ENCODE peak calls at places on chromosomes 1 and 21, in four cellular contexts. Y is GM12891, L is H1, Z is GM12878. J is an unnamed sample.

GRCh38 chr1:103063911-103064310 is 44.4 kb downstream of the COL11A1 start:
- DNase-seq in Z (no peak), L (no peak), Y (no peak), J (no peak)

GRCh38 chr1:56838726-56839125 is 15.9 kb upstream of the C8A start:
- DNase-seq in L (peak; percentile 24), Y (no peak), Z (no peak), J (no peak)

GRCh38 chr1:204437796-204438570 is 26.4 kb upstream of the PPP1R15B start:
- DNase-seq in L (no peak), Z (no peak), Y (no peak), J (no peak)

GRCh38 chr21:31526040-31526439 is 133.5 kb upstream of the SOD1 start:
- DNase-seq in Z (no peak), L (no peak), Y (no peak), J (no peak)

GRCh38 chr1:145979746-145980435 is 15.4 kb downstream of the POLR3GL start:
- DNase-seq in L (no peak), Z (peak; percentile 49), Y (no peak), J (no peak)

GRCh38 chr1:177209357-177209756 is 38.6 kb downstream of the BRINP2 start:
- DNase-seq in Z (no peak), L (no peak), Y (no peak), J (no peak)

GRCh38 chr21:38979271-38980196 is 173.8 kb downstream of the ETS2 start:
- DNase-seq in Y (no peak), Z (no peak), L (peak; percentile 52), J (no peak)

GRCh38 chr1:44559913-44560312 is 114.4 kb downstream of the TMEM53 start:
- DNase-seq in L (no peak), Y (no peak), Z (no peak), J (no peak)

GRCh38 chr1:11358991-11359390 is 86.0 kb downstream of the UBIAD1 start:
- DNase-seq in Y (no peak), Z (no peak), L (no peak), J (no peak)

GRCh38 chr1:58948671-58949070 is 164.8 kb upstream of the JUN start:
- DNase-seq in Y (no peak), Z (no peak), L (no peak), J (no peak)

GRCh38 chr1:46725736-46726108 is 6.8 kb upstream of the EFCAB14 start:
- DNase-seq in Z (no peak), Y (no peak), L (no peak), J (no peak)

GRCh38 chr1:229224308-229224707 is 46.6 kb upstream of the RAB4A start:
- DNase-seq in Z (no peak), L (peak; percentile 14), Y (no peak), J (no peak)

GRCh38 chr1:18217398-18218043 is 109.9 kb downstream of the IGSF21 start:
- DNase-seq in Z (no peak), L (peak; percentile 68), Y (peak; percentile 35), J (peak; percentile 27)

GRCh38 chr1:9350011-9350907 is 57.6 kb downstream of the SPSB1 start:
- DNase-seq in Z (no peak), L (no peak), Y (no peak), J (no peak)

GRCh38 chr1:105442901-105443300 is 1613.6 kb upstream of the PRMT6 start:
- DNase-seq in Z (no peak), Y (no peak), L (no peak), J (no peak)

GRCh38 chr1:209657140-209657879 is 5.1 kb upstream of the LAMB3 start:
- DNase-seq in Y (no peak), Z (no peak), L (no peak), J (no peak)

GRCh38 chr1:211741116-211741515 is 65.7 kb upstream of the NEK2 start:
- DNase-seq in Y (no peak), Z (no peak), L (no peak), J (no peak)

GRCh38 chr1:110216844-110217444 is 6.8 kb downstream of the KCNC4 start:
- DNase-seq in L (no peak), Z (no peak), Y (no peak), J (no peak)

GRCh38 chr21:23858878-23859277 is 1748.4 kb downstream of the MRPL39 start:
- DNase-seq in Z (no peak), Y (no peak), L (no peak), J (no peak)

GRCh38 chr1:169941982-169942830 is 48.5 kb upstream of the SCYL3 start:
- DNase-seq in Y (no peak), Z (no peak), L (no peak), J (no peak)

GRCh38 chr1:163337631-163338030 is 15.9 kb downstream of the NUF2 start:
- DNase-seq in Y (no peak), Z (no peak), L (no peak), J (no peak)

GRCh38 chr1:166952002-166952746 is 23.2 kb downstream of the ILDR2 start:
- DNase-seq in Z (no peak), Y (no peak), L (no peak), J (no peak)

GRCh38 chr21:37799193-37800121 is 116.8 kb downstream of the KCNJ6 start:
- DNase-seq in Z (no peak), L (no peak), Y (no peak), J (no peak)

GRCh38 chr1:184854456-184855180 is 100.0 kb upstream of the EDEM3 start:
- DNase-seq in Y (no peak), Z (no peak), L (no peak), J (no peak)

GRCh38 chr1:115182012-115182715 is 92.9 kb upstream of the TSPAN2 start:
- DNase-seq in Y (no peak), L (no peak), Z (no peak), J (no peak)

GRCh38 chr1:234589854-234590620 is 19.9 kb downstream of the IRF2BP2 start:
- DNase-seq in Z (no peak), Y (no peak), L (no peak), J (no peak)

GRCh38 chr1:150259758-150260669 is 2.4 kb downstream of the CA14 start:
- DNase-seq in Z (no peak), Y (no peak), L (peak; percentile 81), J (no peak)

GRCh38 chr1:22318279-22318983 is 133.2 kb upstream of the ZBTB40 start:
- DNase-seq in Y (no peak), Z (no peak), L (peak; percentile 81), J (no peak)

GRCh38 chr1:9835404-9835757 is 11.6 kb upstream of the CLSTN1 start:
- DNase-seq in L (no peak), Z (no peak), Y (no peak), J (no peak)

GRCh38 chr1:15452866-15453571 is 3.5 kb upstream of the CELA2A start:
- DNase-seq in L (no peak), Z (no peak), Y (no peak), J (no peak)

DNA sequence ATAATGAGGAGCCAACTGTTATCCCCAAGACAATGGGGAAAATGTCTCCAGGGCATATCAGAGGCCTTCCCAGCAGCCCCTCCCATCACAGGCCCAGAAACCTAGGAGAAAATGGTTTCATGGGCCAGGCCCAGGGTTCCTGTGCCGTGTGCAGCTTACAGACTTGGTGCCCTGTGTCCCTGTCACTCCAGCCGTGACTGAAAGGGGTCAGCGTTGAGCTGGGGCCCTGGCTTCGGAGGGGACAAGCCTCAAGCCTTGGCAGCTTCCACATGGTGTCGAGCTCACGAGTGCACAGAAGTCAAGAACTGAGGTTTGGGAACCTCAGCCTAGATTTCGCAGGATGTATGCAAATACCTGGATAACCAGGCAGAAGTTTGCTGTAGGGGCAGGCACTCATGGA is 18.1 kb downstream of the SIPA1L2 start:
- DNase-seq in Y (no peak), L (peak; percentile 79), Z (no peak), J (no peak)
- TF ChIP-seq TAF1 in Y (no peak), L (no peak), Z (no peak), J (no peak)

GRCh38 chr1:232327296-232327695 is 302.6 kb downstream of the SIPA1L2 start:
- DNase-seq in Y (no peak), L (no peak), Z (no peak), J (no peak)
- TF ChIP-seq POLR2AphosphoS5 in Y (no peak), L (no peak), Z (no peak), J (no peak)

GRCh38 chr1:151790071-151790939 is at the start of gene TDRKH:
- DNase-seq in Y (peak; percentile 97), Z (peak; percentile 97), L (peak; percentile 93), J (peak; percentile 95)
- TF ChIP-seq POLR2A in Y (no peak), Z (peak; percentile 88), L (peak; percentile 51), J (peak; percentile 58)

DNA sequence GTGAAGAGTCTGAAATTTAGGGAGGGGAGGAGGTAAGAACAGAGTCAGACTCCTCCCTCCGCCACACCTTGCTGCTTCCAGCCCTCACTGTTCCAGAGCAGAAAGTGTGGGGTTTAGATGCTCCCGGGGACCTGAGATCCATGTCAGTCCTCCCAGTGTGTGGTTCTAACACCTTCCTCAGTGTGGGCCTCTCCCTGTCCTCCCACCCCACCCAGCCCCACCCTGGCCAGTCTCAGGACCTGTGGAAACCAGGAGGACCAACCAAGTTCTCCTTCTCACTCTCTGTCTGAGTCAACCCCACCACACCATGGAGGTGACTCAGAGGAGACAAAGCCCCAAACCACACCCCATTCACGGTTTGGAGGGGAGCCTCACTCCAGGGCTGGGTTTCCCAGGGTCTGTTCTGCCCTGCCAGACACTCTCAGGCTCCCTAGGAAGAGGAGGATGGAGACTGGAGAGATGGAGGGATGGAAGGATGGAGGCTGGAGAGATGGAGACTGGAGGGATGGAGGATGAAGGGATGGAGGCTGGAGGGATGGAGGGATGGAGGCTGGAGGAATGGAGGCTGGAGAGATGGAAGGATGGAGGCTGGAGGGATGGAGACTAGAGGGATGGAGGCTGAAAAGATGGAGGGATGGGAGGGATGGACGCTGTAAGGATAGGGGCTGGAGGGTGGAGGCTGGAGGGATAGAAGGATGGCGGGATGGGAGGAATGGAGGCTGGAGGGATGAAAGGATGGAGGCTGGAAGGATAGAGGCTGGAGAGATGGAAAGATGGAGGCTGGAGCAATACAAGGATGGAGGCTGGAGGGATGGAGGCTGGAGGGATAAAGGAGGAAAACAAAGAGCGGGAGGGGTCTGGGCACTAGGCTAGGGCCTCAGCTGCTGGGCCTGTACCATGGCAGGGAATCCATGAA is 100.9 kb upstream of the RUNX3 start:
- DNase-seq in Y (peak; percentile 64), Z (peak; percentile 91), L (no peak), J (peak; percentile 71)
- TF ChIP-seq TAF1 in Y (peak; percentile 69), Z (peak; percentile 56), L (no peak), J (peak; percentile 73)

DNA sequence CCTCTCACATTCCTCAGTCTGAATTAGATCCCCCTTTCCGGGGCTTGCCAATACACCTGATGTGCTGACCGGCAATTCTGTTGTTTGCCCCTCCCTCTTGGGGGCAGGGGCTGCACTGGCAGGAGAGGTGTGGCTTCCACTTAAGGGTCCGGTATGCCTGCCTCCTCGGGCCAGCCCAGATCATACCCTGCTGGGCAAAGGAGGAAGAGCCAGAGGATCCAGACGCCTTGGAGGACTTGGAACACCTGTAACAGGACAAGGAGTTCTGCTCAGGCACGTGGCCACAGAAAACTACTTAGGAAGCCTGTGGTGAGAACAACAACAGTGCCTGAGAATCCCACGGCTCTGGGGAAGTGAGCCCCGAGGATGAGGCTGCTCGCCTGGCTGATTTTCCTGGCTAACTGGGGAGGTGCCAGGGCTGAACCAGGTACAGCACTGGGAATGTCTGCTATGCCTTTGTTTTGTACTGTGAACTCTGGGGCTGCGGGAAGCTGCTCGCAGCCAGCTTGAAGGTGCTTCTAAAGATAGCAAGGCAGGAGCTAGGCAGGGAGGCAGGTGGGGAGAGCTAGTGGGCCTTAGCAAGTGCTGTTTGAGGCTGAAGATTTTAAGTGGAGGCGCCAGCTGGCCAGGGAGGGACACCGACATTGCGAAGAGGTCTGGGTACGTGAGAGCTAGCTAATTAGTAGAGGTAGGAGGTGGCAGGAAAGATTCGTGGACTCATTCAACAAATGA is at the start of gene SMPDL3B:
- DNase-seq in Y (no peak), Z (no peak), L (peak; percentile 86), J (no peak)
- TF ChIP-seq POLR2AphosphoS5 in Y (no peak), Z (no peak), L (peak; percentile 88), J (no peak)

GRCh38 chr1:187143783-187144182 is 315.0 kb downstream of the PLA2G4A start:
- DNase-seq in Y (no peak), Z (no peak), L (no peak), J (no peak)
- TF ChIP-seq POLR2A in Y (no peak), Z (no peak), L (no peak), J (no peak)

GRCh38 chr21:42508371-42508770 is 5.3 kb upstream of the SLC37A1 start:
- DNase-seq in Z (no peak), L (no peak), Y (no peak), J (no peak)
- TF ChIP-seq TAF1 in Z (no peak), L (no peak), Y (no peak), J (no peak)